ENCODE peak calls at places on chromosomes 4 and X, in ten cellular contexts. W is AG09319; H is stimulated activated CD8-positive, alpha-beta memory T cell treated with anti-CD3 and anti-CD28 coated beads, Interleukin-7, amount 100 ng/mL, for 48 hours; L is esophagus squamous epithelium; Z is T follicular helper cell; N is M059J; S is fibroblast of lung; B is EL; O is upper lobe of left lung; D is cerebellar cortex. I is an unnamed sample.

GRCh38 chr4:109352941-109353340 is 50.5 kb upstream of the COL25A1 start:
- DNase-seq in W (no peak), H (no peak), L (no peak), Z (no peak), N (no peak), S (no peak), B (no peak), O (no peak), D (no peak), I (no peak)

GRCh38 chr4:24655971-24656370 is 71.6 kb upstream of the DHX15 start:
- DNase-seq in W (no peak), H (no peak), L (no peak), Z (no peak), N (no peak), S (peak), B (no peak), O (no peak), D (no peak), I (no peak)

GRCh38 chr4:38765391-38765790 is 17.4 kb downstream of the TLR10 start:
- DNase-seq in W (no peak), H (no peak), L (no peak), Z (no peak), N (peak), S (peak), B (peak), O (no peak), D (no peak), I (peak)

GRCh38 chr4:113684534-113685091 is 76.9 kb downstream of the CAMK2D start:
- DNase-seq in W (no peak), H (no peak), L (no peak), Z (no peak), N (peak), S (peak), B (peak), O (no peak), D (peak), I (no peak)

GRCh38 chr4:151296227-151296626 is 19.3 kb downstream of the PRSS48 start:
- DNase-seq in W (no peak), H (no peak), L (no peak), Z (no peak), N (no peak), S (no peak), B (no peak), O (no peak), D (no peak), I (no peak)

GRCh38 chr4:182975806-182976205 is 58.6 kb upstream of the DCTD start:
- DNase-seq in W (peak), H (no peak), L (no peak), Z (no peak), N (peak), S (peak), B (peak), O (no peak), D (no peak), I (peak)

GRCh38 chr4:186657766-186658165 is 65.9 kb downstream of the FAT1 start:
- DNase-seq in W (no peak), H (no peak), L (no peak), Z (no peak), N (peak), S (peak), B (no peak), O (no peak), D (no peak), I (no peak)

GRCh38 chrX:2819345-2820130 is 9.2 kb upstream of the GYG2 start:
- DNase-seq in W (no peak), H (no peak), L (no peak), Z (no peak), N (peak), S (no peak), B (no peak), O (no peak), D (no peak), I (peak)

GRCh38 chr4:7803992-7804758 is 135.5 kb downstream of the AFAP1 start:
- DNase-seq in W (no peak), H (peak), L (no peak), Z (peak), N (peak), S (peak), B (peak), O (peak), D (peak), I (peak)

GRCh38 chr4:87268401-87268800 is 48.0 kb upstream of the KLHL8 start:
- DNase-seq in W (no peak), H (no peak), L (no peak), Z (no peak), N (no peak), S (no peak), B (no peak), O (no peak), D (no peak), I (no peak)

GRCh38 chrX:54891573-54891972 is 29.1 kb upstream of the TRO start:
- DNase-seq in W (peak), H (no peak), L (no peak), Z (peak), N (peak), S (peak), B (peak), O (no peak), D (peak), I (no peak)

GRCh38 chrX:13123857-13124345 is 79.5 kb upstream of the FAM9C start:
- DNase-seq in W (no peak), H (no peak), L (no peak), Z (no peak), N (peak), S (peak), B (peak), O (no peak), D (no peak), I (peak)

GRCh38 chr4:972651-973424 is 531 bp downstream of the DGKQ start:
- DNase-seq in W (no peak), H (no peak), L (no peak), Z (peak), N (peak), S (no peak), B (peak), O (peak), D (no peak), I (peak)

GRCh38 chrX:42565739-42566138 is 212.2 kb downstream of the PPP1R2C start:
- DNase-seq in W (no peak), H (no peak), L (no peak), Z (no peak), N (no peak), S (no peak), B (no peak), O (no peak), D (no peak), I (no peak)

GRCh38 chrX:97074400-97074799 is 190.7 kb downstream of the RPA4 start:
- DNase-seq in W (peak), H (no peak), L (no peak), Z (no peak), N (no peak), S (peak), B (peak), O (no peak), D (no peak), I (no peak)

GRCh38 chrX:45889471-45889870 is 655.8 kb downstream of the ZNF674 start:
- DNase-seq in W (peak), H (no peak), L (no peak), Z (no peak), N (peak), S (peak), B (peak), O (no peak), D (no peak), I (peak)

GRCh38 chr4:149961876-149962597 is 116.2 kb upstream of the DCLK2 start:
- DNase-seq in W (peak), H (no peak), L (no peak), Z (no peak), N (peak), S (peak), B (peak), O (no peak), D (no peak), I (peak)

GRCh38 chrX:132165005-132165404 is 37.2 kb upstream of the FRMD7 start:
- DNase-seq in W (no peak), H (no peak), L (no peak), Z (no peak), N (no peak), S (no peak), B (no peak), O (no peak), D (no peak), I (no peak)

GRCh38 chr4:114599231-114600065 is 841 bp downstream of the UGT8 start:
- DNase-seq in W (no peak), H (no peak), L (peak), Z (no peak), N (no peak), S (peak), B (no peak), O (peak), D (peak), I (no peak)